ENCODE peak calls at places on chromosomes 13 and 19, in four cellular contexts. D is SK-N-SH, G is H1, M is GM12878. X is an unnamed sample.

GRCh38 chr19:39316627-39317321 is 3.9 kb downstream of the LRFN1 start:
- DNase-seq in D (no peak), M (no peak), G (no peak), X (no peak)

GRCh38 chr13:45417790-45418534 is at the start of gene SLC25A30:
- DNase-seq in G (peak), D (peak), M (peak), X (no peak)

GRCh38 chr13:94824601-94825000 is 112.3 kb upstream of the SOX21 start:
- DNase-seq in M (no peak), D (no peak), G (no peak), X (no peak)

GRCh38 chr13:97388385-97388784 is 45.6 kb upstream of the RAP2A start:
- DNase-seq in M (no peak), D (peak), G (no peak), X (no peak)

GRCh38 chr19:40267601-40267997 is 17.5 kb downstream of the AKT2 start:
- DNase-seq in M (no peak), D (no peak), G (no peak), X (no peak)

GRCh38 chr13:33263976-33264619 is 21.5 kb downstream of the STARD13 start:
- DNase-seq in G (no peak), M (no peak), D (no peak), X (no peak)

GRCh38 chr13:100409132-100409531 is 179.5 kb downstream of the GGACT start:
- DNase-seq in D (no peak), G (no peak), M (no peak), X (no peak)

GRCh38 chr19:18735752-18736151 is 52.3 kb downstream of the CRTC1 start:
- DNase-seq in G (no peak), D (no peak), M (no peak), X (no peak)

GRCh38 chr19:7917292-7918061 is 2.7 kb upstream of the SNAPC2 start:
- DNase-seq in M (no peak), G (peak), D (peak), X (no peak)

GRCh38 chr13:32045963-32046785 is 14.6 kb downstream of the FRY start:
- DNase-seq in M (no peak), G (no peak), D (no peak), X (no peak)

GRCh38 chr19:35353635-35354034 is 4.6 kb upstream of the FFAR3 start:
- DNase-seq in G (peak), M (no peak), D (no peak), X (no peak)

GRCh38 chr13:97493471-97493870 is 59.5 kb downstream of the RAP2A start:
- DNase-seq in D (no peak), M (no peak), G (no peak), X (no peak)

GRCh38 chr19:5914946-5915781 is 1.1 kb downstream of the CAPS start:
- DNase-seq in G (no peak), M (no peak), D (no peak), X (no peak)

GRCh38 chr13:59111711-59112110 is 1052.0 kb downstream of the DIAPH3 start:
- DNase-seq in M (no peak), G (no peak), D (no peak), X (no peak)

GRCh38 chr19:10546817-10547216 is 3.1 kb downstream of the ATG4D start:
- DNase-seq in M (no peak), D (no peak), G (no peak), X (no peak)

GRCh38 chr13:77523834-77524728 is 11.4 kb upstream of the SCEL start:
- DNase-seq in D (no peak), G (no peak), M (no peak), X (no peak)

DNA sequence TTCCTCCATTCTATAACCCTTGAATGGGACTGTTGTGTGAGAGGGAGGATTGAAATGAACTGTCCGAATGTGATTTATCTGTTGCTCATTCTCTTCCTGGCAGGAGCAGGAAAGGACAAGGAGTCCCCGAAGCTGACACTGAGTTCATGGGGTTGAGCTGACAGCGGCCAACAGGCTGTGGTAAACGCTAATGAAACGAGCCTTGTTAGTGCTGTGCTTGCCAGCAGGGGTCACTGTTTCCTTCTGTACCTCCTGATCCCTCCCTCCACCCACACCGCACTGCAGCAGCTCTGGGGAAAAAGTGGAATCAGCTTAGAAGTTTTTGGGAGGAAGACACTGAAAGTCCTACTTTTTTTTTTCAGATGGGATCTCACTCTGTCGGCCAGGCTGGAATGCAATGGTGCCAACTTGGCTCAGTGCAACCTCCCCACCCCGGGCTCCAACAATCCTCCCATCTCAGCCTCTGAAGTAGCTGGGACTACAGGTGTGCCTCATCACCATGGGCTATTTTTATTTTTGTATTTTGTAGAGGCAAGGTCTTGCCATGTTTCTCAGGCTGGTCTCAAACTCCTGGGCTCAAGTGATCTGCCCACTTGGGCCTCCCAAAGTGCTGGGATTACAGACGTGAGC is 6.7 kb upstream of the ZNF761 start:
- DNase-seq in D (peak), G (peak), M (peak), X (peak)
- TF ChIP-seq SIN3A in D (no peak), G (no peak), M (no peak), X (no peak)

GRCh38 chr19:43634877-43635560 is 4.6 kb downstream of the CADM4 start:
- DNase-seq in D (no peak), G (peak), M (no peak), X (no peak)
- TF ChIP-seq SIN3A in D (no peak), G (no peak), M (no peak), X (no peak)

DNA sequence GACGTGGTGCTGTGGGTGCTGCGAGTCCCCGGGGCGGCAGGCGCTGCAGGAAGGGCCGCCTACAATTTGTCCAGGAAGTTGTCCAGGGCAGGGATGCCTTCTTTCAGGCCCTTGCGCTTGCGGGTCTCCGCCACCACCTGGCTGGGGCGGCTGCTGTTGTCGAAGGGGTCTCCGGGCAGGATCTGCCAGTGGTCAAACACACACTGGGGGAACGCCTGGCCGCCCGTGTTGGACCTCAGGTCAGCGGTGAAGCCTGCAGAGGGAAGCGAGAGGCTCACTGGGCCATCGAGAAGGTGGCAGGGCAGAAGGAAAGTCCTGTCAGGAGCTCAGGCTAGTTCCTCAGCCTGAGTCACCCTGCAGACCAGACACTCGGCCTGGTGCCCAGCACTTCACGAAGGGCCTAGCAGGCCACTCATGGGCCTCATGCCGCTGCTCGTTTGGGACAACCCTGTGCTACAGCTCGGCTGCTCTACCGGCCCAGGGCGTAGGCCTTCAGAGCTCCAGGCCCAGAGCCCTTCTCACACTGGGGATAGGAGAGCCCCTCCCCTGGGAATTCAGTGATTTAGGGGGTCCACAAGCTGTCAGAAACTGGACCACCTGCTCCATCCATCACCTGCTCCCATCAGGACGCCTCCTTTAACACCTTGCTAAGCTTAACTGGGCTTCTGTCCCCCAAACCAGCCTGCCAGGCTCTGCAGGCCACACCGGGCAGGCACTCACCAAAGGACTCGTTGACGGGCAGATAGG is 5.8 kb upstream of the DAPK3 start:
- DNase-seq in D (peak), G (peak), M (no peak), X (no peak)
- TF ChIP-seq SIN3A in D (no peak), G (no peak), M (no peak), X (no peak)

GRCh38 chr13:111112196-111112595 is 2.9 kb upstream of the ARHGEF7 start:
- DNase-seq in M (no peak), G (no peak), D (no peak), X (no peak)

GRCh38 chr13:111115051-111115840 is at the start of gene ARHGEF7:
- DNase-seq in G (peak), M (no peak), D (peak), X (no peak)

GRCh38 chr13:111116830-111117229 is 1.7 kb downstream of the ARHGEF7 start:
- DNase-seq in M (no peak), G (no peak), D (no peak), X (no peak)

GRCh38 chr13:111115841-111116500 is 861 bp downstream of the ARHGEF7 start:
- DNase-seq in G (peak), M (no peak), D (peak), X (no peak)

GRCh38 chr13:111114362-111115050 is 604 bp upstream of the ARHGEF7 start:
- DNase-seq in D (peak), M (no peak), G (no peak), X (no peak)
- TF ChIP-seq SIN3A in D (no peak), M (no peak), G (no peak), X (no peak)

GRCh38 chr19:15595069-15595468 is 19.9 kb upstream of the CYP4F8 start:
- DNase-seq in D (no peak), M (no peak), G (no peak), X (no peak)
- TF ChIP-seq SIN3A in D (no peak), M (no peak), G (no peak), X (no peak)

GRCh38 chr19:12828494-12828893 is 5.9 kb downstream of the RTBDN start:
- DNase-seq in D (peak), G (peak), M (no peak), X (no peak)
- TF ChIP-seq SIN3A in D (no peak), G (no peak), M (no peak), X (no peak)